ENCODE peak calls at places on chromosomes 6 and 20, in four cellular contexts. One of them, this sample, is unnamed.

GRCh38 chr6:151091571-151091970 is 148.2 kb upstream of the AKAP12 start:
- DNase-seq in A549: no peak
- DNase-seq in K562: no peak
- DNase-seq in WTC11: no peak
- DNase-seq in this sample: no peak

GRCh38 chr6:130928993-130929678 is 101.9 kb downstream of the SMLR1 start:
- DNase-seq in K562: no peak
- DNase-seq in A549: no peak
- DNase-seq in WTC11: no peak
- DNase-seq in this sample: no peak

GRCh38 chr6:116611020-116611419 is 5.3 kb upstream of the RSPH4A start:
- DNase-seq in A549: no peak
- DNase-seq in K562: no peak
- DNase-seq in WTC11: no peak
- DNase-seq in this sample: no peak

GRCh38 chr20:59455392-59456341 is 148.7 kb upstream of the PHACTR3 start:
- DNase-seq in WTC11: no peak
- DNase-seq in A549: peak; percentile 33
- DNase-seq in K562: peak; percentile 20
- DNase-seq in this sample: no peak

GRCh38 chr20:20205862-20206236 is 153.5 kb downstream of the CFAP61 start:
- DNase-seq in A549: no peak
- DNase-seq in K562: no peak
- DNase-seq in WTC11: no peak
- DNase-seq in this sample: no peak

GRCh38 chr6:152634773-152635172 is 2.4 kb downstream of the SYNE1 start:
- DNase-seq in A549: no peak
- DNase-seq in WTC11: no peak
- DNase-seq in K562: no peak
- DNase-seq in this sample: no peak

GRCh38 chr6:91291071-91291470 is 704.2 kb upstream of the MAP3K7 start:
- DNase-seq in A549: no peak
- DNase-seq in WTC11: no peak
- DNase-seq in K562: no peak
- DNase-seq in this sample: no peak

GRCh38 chr20:9235518-9235917 is 166.6 kb downstream of the PLCB4 start:
- DNase-seq in A549: no peak
- DNase-seq in K562: no peak
- DNase-seq in WTC11: no peak
- DNase-seq in this sample: no peak

GRCh38 chr6:166754218-166755030 is 127.4 kb upstream of the RPS6KA2 start:
- DNase-seq in K562: no peak
- DNase-seq in A549: no peak
- DNase-seq in WTC11: no peak
- DNase-seq in this sample: no peak

GRCh38 chr6:162442675-162443074 is 284.9 kb downstream of the PRKN start:
- DNase-seq in A549: peak; percentile 4
- DNase-seq in K562: no peak
- DNase-seq in WTC11: peak; percentile 60
- DNase-seq in this sample: peak; percentile 36

GRCh38 chr6:30443657-30444450 is 45.5 kb upstream of the HLA-E start:
- DNase-seq in WTC11: peak; percentile 46
- DNase-seq in K562: no peak
- DNase-seq in A549: no peak
- DNase-seq in this sample: no peak

GRCh38 chr20:57860576-57860975 is 150.8 kb upstream of the PMEPA1 start:
- DNase-seq in K562: no peak
- DNase-seq in A549: no peak
- DNase-seq in WTC11: no peak
- DNase-seq in this sample: no peak

GRCh38 chr6:133542056-133542821 is 301.1 kb downstream of the EYA4 start:
- DNase-seq in K562: no peak
- DNase-seq in WTC11: no peak
- DNase-seq in A549: no peak
- DNase-seq in this sample: no peak

GRCh38 chr6:18432180-18432579 is 45.0 kb downstream of the RNF144B start:
- DNase-seq in K562: no peak
- DNase-seq in WTC11: no peak
- DNase-seq in A549: no peak
- DNase-seq in this sample: no peak

GRCh38 chr6:138824482-138825134 is 28.7 kb downstream of the ECT2L start:
- DNase-seq in A549: no peak
- DNase-seq in WTC11: no peak
- DNase-seq in K562: no peak
- DNase-seq in this sample: peak; percentile 25

GRCh38 chr20:16500197-16500596 is 73.1 kb downstream of the KIF16B start:
- DNase-seq in K562: no peak
- DNase-seq in A549: no peak
- DNase-seq in WTC11: no peak
- DNase-seq in this sample: no peak

GRCh38 chr20:37543828-37544227 is 16.2 kb upstream of the BLCAP start:
- DNase-seq in K562: no peak
- DNase-seq in A549: peak; percentile 51
- DNase-seq in WTC11: no peak
- DNase-seq in this sample: peak; percentile 70

GRCh38 chr6:162681447-162681846 is 46.1 kb downstream of the PRKN start:
- DNase-seq in K562: no peak
- DNase-seq in A549: no peak
- DNase-seq in WTC11: no peak
- DNase-seq in this sample: peak; percentile 34

GRCh38 chr20:17505664-17506517 is 25.3 kb downstream of the BFSP1 start:
- DNase-seq in WTC11: no peak
- DNase-seq in K562: peak; percentile 46
- DNase-seq in A549: no peak
- DNase-seq in this sample: peak; percentile 21

GRCh38 chr20:61974357-61974665 is 91.4 kb downstream of the TAF4 start:
- DNase-seq in K562: no peak
- DNase-seq in WTC11: no peak
- DNase-seq in A549: no peak
- DNase-seq in this sample: no peak

GRCh38 chr6:166643907-166644590 is 17.0 kb upstream of the RPS6KA2 start:
- DNase-seq in K562: no peak
- DNase-seq in WTC11: no peak
- DNase-seq in A549: no peak
- DNase-seq in this sample: no peak

GRCh38 chr20:52193133-52193532 is 1.6 kb upstream of the ZFP64 start:
- DNase-seq in K562: no peak
- DNase-seq in WTC11: no peak
- DNase-seq in A549: no peak
- DNase-seq in this sample: no peak

GRCh38 chr20:57647933-57648785 is 27.9 kb upstream of the ZBP1 start:
- DNase-seq in K562: no peak
- DNase-seq in A549: peak; percentile 0
- DNase-seq in WTC11: no peak
- DNase-seq in this sample: no peak

GRCh38 chr20:50283922-50284810 is 93.5 kb downstream of the CEBPB start:
- DNase-seq in WTC11: no peak
- DNase-seq in A549: peak; percentile 61
- DNase-seq in K562: peak; percentile 55
- DNase-seq in this sample: peak; percentile 58

GRCh38 chr20:32610897-32611218 is 25.7 kb upstream of the NOL4L start:
- DNase-seq in A549: no peak
- DNase-seq in WTC11: no peak
- DNase-seq in K562: no peak
- DNase-seq in this sample: no peak

GRCh38 chr6:51531623-51532022 is 555.8 kb downstream of the PKHD1 start:
- DNase-seq in A549: no peak
- DNase-seq in WTC11: no peak
- DNase-seq in K562: no peak
- DNase-seq in this sample: no peak

GRCh38 chr20:53899351-53900167 is 170.8 kb downstream of the BCAS1 start:
- DNase-seq in K562: no peak
- DNase-seq in WTC11: no peak
- DNase-seq in A549: peak; percentile 60
- DNase-seq in this sample: no peak

GRCh38 chr6:37279366-37280134 is 21.6 kb upstream of the TMEM217 start:
- DNase-seq in WTC11: no peak
- DNase-seq in K562: no peak
- DNase-seq in A549: no peak
- DNase-seq in this sample: no peak

GRCh38 chr6:151022492-151022891 is 157.0 kb downstream of the MTHFD1L start:
- DNase-seq in WTC11: no peak
- DNase-seq in K562: no peak
- DNase-seq in A549: no peak
- DNase-seq in this sample: no peak

GRCh38 chr6:24205020-24205492 is 79.0 kb downstream of the NRSN1 start:
- DNase-seq in K562: peak; percentile 23
- DNase-seq in A549: peak; percentile 6
- DNase-seq in WTC11: no peak
- DNase-seq in this sample: peak; percentile 59

GRCh38 chr6:116287668-116288282 is 8.0 kb upstream of the TSPYL1 start:
- DNase-seq in A549: no peak
- DNase-seq in K562: peak; percentile 45
- DNase-seq in WTC11: no peak
- DNase-seq in this sample: peak; percentile 38

GRCh38 chr6:148323344-148323743 is 19.3 kb upstream of the SASH1 start:
- DNase-seq in K562: no peak
- DNase-seq in A549: no peak
- DNase-seq in WTC11: no peak
- DNase-seq in this sample: no peak

DNA sequence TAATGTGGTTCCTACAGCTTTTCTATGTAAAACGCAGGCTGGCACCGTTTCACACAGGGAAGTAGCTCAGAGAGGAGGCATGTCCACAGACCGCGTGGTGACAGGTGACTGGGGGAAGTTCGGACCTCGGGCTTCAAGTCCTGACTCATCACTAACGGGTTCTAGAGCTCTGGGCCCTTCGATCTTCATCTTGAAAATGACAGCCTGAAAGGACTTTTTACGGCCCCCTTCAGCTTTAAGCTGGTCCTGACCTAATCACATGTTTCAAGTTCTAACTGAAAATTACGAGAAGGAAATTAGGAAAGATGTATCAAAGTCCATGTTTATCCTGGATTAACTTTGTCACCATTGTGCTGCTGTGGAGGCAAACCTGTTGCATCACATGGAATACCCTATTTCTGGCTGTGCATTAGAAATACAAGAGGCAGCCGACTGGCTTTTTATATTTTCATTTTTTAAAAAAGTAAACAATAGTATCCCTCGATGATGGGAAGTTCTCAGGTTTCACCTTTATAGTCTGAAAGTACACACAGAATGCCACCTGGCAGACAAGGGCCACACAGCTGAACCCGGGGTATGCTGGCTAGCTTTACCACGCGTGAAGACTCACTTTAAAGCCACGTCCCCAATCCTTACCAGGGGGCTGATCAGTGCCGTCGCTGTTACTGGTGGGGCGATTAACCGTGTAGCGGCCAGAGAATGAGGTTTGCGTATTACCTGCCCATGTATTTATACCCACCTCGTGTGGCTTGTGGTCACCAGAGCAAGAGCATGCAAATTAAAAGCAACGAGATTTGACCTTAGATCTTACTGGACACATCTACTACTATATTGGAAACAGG is 1.9 kb downstream of the MAN1A1 start:
- DNase-seq in WTC11: no peak
- DNase-seq in A549: no peak
- DNase-seq in K562: peak; percentile 57
- DNase-seq in this sample: peak; percentile 96
- TF ChIP-seq NR3C1 in WTC11: no peak
- TF ChIP-seq NR3C1 in A549: no peak
- TF ChIP-seq NR3C1 in K562: no peak
- TF ChIP-seq NR3C1 in this sample: no peak

DNA sequence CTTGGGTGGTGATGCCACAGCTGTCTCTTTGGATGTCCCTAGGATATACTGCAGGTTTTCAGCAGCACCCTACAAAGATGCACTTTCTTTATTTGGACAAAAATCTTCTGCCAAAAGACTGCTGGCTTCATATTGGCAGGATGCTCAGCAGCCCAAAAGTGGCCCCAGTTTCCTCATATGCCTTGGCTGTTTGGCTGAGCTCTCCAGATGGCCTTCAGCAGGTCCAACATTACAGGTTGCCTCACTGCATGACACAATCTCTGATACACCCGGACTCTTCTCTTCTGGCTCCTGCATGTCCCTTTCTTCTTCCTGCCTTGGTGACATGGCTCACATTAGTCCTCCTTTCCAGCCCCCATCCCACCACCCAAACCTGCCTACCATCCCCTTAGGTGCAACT is 323.7 kb upstream of the CDH4 start:
- DNase-seq in WTC11: no peak
- DNase-seq in A549: no peak
- DNase-seq in K562: no peak
- DNase-seq in this sample: no peak
- TF ChIP-seq NR3C1 in WTC11: no peak
- TF ChIP-seq NR3C1 in A549: no peak
- TF ChIP-seq NR3C1 in K562: no peak
- TF ChIP-seq NR3C1 in this sample: no peak

DNA sequence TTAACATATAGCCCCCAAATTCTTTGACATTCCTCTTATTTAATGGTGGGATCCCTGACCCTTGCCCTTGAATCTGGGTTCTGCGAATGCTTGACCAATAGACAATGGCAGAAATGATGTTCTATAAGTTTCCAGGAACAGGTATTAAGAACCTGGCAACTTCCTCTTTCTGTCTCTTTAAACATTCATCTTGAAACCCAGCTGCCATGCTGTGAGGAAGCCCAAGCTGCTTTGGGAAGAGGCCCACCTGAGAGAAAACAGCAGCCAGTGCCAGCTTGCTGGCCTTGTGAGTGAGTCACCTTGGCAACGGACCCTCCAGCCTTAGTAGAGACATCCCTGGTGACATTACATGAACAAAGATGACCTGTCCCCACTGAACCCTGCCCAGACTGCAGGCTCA is 45.2 kb upstream of the RALY start:
- DNase-seq in WTC11: no peak
- DNase-seq in A549: no peak
- DNase-seq in K562: no peak
- DNase-seq in this sample: no peak
- TF ChIP-seq NR3C1 in WTC11: no peak
- TF ChIP-seq NR3C1 in A549: no peak
- TF ChIP-seq NR3C1 in K562: no peak
- TF ChIP-seq NR3C1 in this sample: no peak

DNA sequence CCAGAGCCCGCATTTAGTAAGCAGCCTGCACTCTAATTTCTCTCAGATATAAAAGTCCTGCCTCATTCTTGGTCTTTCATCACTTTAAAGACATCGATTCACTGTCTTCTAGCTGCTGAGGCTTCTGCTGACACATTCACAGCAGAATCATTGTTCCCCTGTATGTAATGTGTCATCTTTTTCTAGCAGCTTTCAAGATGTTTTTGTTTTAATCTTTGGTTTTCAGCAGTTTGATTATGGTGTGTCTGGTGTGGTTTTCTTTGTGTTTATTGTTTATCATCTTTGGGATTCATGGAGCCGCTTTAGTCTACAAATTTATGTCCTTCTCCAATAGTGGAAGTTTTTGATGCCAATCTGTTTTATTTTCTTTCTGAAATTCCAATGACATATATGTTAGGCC is 157.2 kb upstream of the STMND1 start:
- DNase-seq in A549: no peak
- DNase-seq in K562: no peak
- DNase-seq in WTC11: no peak
- DNase-seq in this sample: no peak
- TF ChIP-seq NR3C1 in A549: no peak
- TF ChIP-seq NR3C1 in K562: no peak
- TF ChIP-seq NR3C1 in WTC11: no peak
- TF ChIP-seq NR3C1 in this sample: no peak